ENCODE peak calls at places on chromosomes 1 and 21, in four cellular contexts. W is HFF-Myc; L is ELF-1; S is activated CD4-positive, alpha-beta T cell treated with anti-CD3 and anti-CD28 coated beads for 1 hour. J is an unnamed sample.
A peak's percentile ranks its signal among the peaks of the same experiment; 100 is the strongest.

GRCh38 chr21:14699433-14700410 is 153.6 kb upstream of the SAMSN1 start:
- DNase-seq in W (no peak), L (no peak), S (no peak), J (no peak)

GRCh38 chr1:22297999-22298398 is 153.7 kb upstream of the ZBTB40 start:
- DNase-seq in W (no peak), L (no peak), S (no peak), J (no peak)

GRCh38 chr1:20848162-20848561 is 61.1 kb upstream of the HP1BP3 start:
- DNase-seq in W (no peak), L (no peak), S (no peak), J (no peak)

GRCh38 chr1:22799971-22800370 is 89.3 kb downstream of the EPHB2 start:
- DNase-seq in W (no peak), L (no peak), S (no peak), J (no peak)

GRCh38 chr1:110610084-110610483 is 3.9 kb upstream of the KCNA2 start:
- DNase-seq in W (no peak), L (no peak), S (no peak), J (no peak)

GRCh38 chr1:216184281-216184680 is 239.0 kb downstream of the USH2A start:
- DNase-seq in W (no peak), L (no peak), S (no peak), J (no peak)

GRCh38 chr1:215682232-215682631 is 115.1 kb downstream of the KCTD3 start:
- DNase-seq in W (no peak), L (no peak), S (no peak), J (no peak)

GRCh38 chr1:33388989-33389771 is 41.7 kb downstream of the PHC2 start:
- DNase-seq in W (no peak), L (peak; percentile 58), S (no peak), J (no peak)

GRCh38 chr1:181251001-181251712 is 162.7 kb downstream of the IER5 start:
- DNase-seq in W (peak; percentile 24), L (no peak), S (no peak), J (peak; percentile 10)